ENCODE peak calls at places on chromosomes 6 and 20, in ten cellular contexts. D, K, C, V, T, R, B, S, J and A are unnamed samples.
A peak's percentile ranks its signal among the peaks of the same experiment; 100 is the strongest.

GRCh38 chr20:57061058-57061900 is 205.2 kb downstream of the BMP7 start:
- DNase-seq in V (no peak), S (peak; percentile 23), K (no peak), D (no peak), R (peak; percentile 1), T (no peak), C (peak; percentile 94), B (no peak), J (no peak), A (peak; percentile 69)

GRCh38 chr6:109373762-109374161 is 8.5 kb downstream of the CD164 start:
- DNase-seq in D (no peak), C (no peak), R (no peak), T (no peak), S (peak; percentile 26), V (no peak), B (no peak), K (peak; percentile 29), J (no peak), A (no peak)

GRCh38 chr6:16401868-16402267 is 163.5 kb downstream of the GMPR start:
- DNase-seq in T (no peak), R (no peak), K (no peak), D (no peak), C (no peak), S (no peak), J (no peak), B (no peak), V (no peak), A (no peak)

GRCh38 chr6:36821581-36822335 is 17.5 kb downstream of the CPNE5 start:
- DNase-seq in K (no peak), S (no peak), R (no peak), V (no peak), B (no peak), D (no peak), C (no peak), T (no peak), J (no peak), A (no peak)

GRCh38 chr6:166764473-166765233 is 137.6 kb upstream of the RPS6KA2 start:
- DNase-seq in D (no peak), T (no peak), S (no peak), C (no peak), B (no peak), R (no peak), K (no peak), V (no peak), J (no peak), A (no peak)

GRCh38 chr6:166757226-166758135 is 130.4 kb upstream of the RPS6KA2 start:
- DNase-seq in T (no peak), S (peak; percentile 20), V (no peak), D (no peak), B (no peak), C (no peak), R (no peak), J (peak; percentile 41), K (peak; percentile 15), A (peak; percentile 46)

GRCh38 chr6:101401792-101402617 is 8.5 kb downstream of the GRIK2 start:
- DNase-seq in J (no peak), K (no peak), C (no peak), D (no peak), R (no peak), S (peak; percentile 23), B (no peak), V (no peak), T (no peak), A (peak; percentile 67)

GRCh38 chr6:42402184-42402583 is 49.5 kb downstream of the TRERF1 start:
- DNase-seq in K (no peak), D (no peak), T (no peak), C (peak; percentile 48), J (peak; percentile 47), R (no peak), B (no peak), V (no peak), S (peak; percentile 29), A (peak; percentile 24)

GRCh38 chr20:49701313-49701731 is 12.4 kb downstream of the B4GALT5 start:
- DNase-seq in K (no peak), B (no peak), R (no peak), J (no peak), C (no peak), V (no peak), S (peak; percentile 23), D (no peak), T (no peak), A (no peak)

GRCh38 chr6:157865249-157865648 is 42.2 kb downstream of the SNX9 start:
- DNase-seq in V (no peak), C (no peak), D (no peak), S (no peak), K (no peak), J (no peak), R (no peak), T (no peak), B (no peak), A (no peak)

GRCh38 chr6:25619222-25619621 is 32.8 kb upstream of the SCGN start:
- DNase-seq in C (no peak), B (no peak), V (no peak), R (no peak), J (no peak), S (no peak), K (no peak), T (no peak), D (no peak), A (no peak)

GRCh38 chr6:147227770-147228320 is 23.6 kb downstream of the STXBP5 start:
- DNase-seq in T (no peak), J (no peak), B (no peak), C (no peak), V (no peak), S (no peak), K (no peak), R (peak; percentile 22), D (no peak), A (no peak)

GRCh38 chr6:148323344-148323743 is 19.3 kb upstream of the SASH1 start:
- DNase-seq in B (no peak), J (peak; percentile 47), S (peak; percentile 79), T (no peak), C (no peak), V (no peak), R (no peak), K (no peak), D (no peak), A (peak; percentile 45)

GRCh38 chr20:58306421-58307261 is 2.9 kb upstream of the RAB22A start:
- DNase-seq in D (peak; percentile 52), R (peak; percentile 62), J (peak; percentile 75), B (no peak), V (no peak), T (peak; percentile 75), S (peak; percentile 9), K (no peak), C (peak; percentile 61), A (peak; percentile 89)

GRCh38 chr6:21102624-21103023 is 490.9 kb upstream of the SOX4 start:
- DNase-seq in J (no peak), C (no peak), V (no peak), B (no peak), D (no peak), R (no peak), S (no peak), K (no peak), T (no peak), A (no peak)

GRCh38 chr20:13995086-13995665 is at the start of gene MACROD2:
- DNase-seq in T (no peak), J (peak; percentile 81), D (no peak), B (no peak), V (peak; percentile 75), R (peak; percentile 79), S (peak; percentile 92), C (peak; percentile 31), K (peak; percentile 51), A (peak; percentile 98)

GRCh38 chr6:71453307-71453706 is 164.7 kb downstream of the OGFRL1 start:
- DNase-seq in K (no peak), T (no peak), S (no peak), B (no peak), C (no peak), V (no peak), J (no peak), D (no peak), R (no peak), A (no peak)

GRCh38 chr6:6878921-6879585 is 228.7 kb upstream of the RREB1 start:
- DNase-seq in V (no peak), C (no peak), R (no peak), D (no peak), T (no peak), K (no peak), S (no peak), J (peak; percentile 58), B (no peak), A (no peak)

GRCh38 chr6:161443868-161444267 is 170.0 kb upstream of the AGPAT4 start:
- DNase-seq in T (no peak), C (no peak), V (no peak), D (no peak), B (no peak), R (no peak), J (no peak), S (peak; percentile 39), K (no peak), A (peak; percentile 71)

GRCh38 chr6:84921891-84922290 is 157.5 kb upstream of the TBX18 start:
- DNase-seq in D (no peak), R (no peak), T (no peak), V (no peak), B (no peak), K (no peak), J (peak; percentile 3), S (no peak), C (no peak), A (no peak)

GRCh38 chr6:624979-625378 is 31.9 kb downstream of the HUS1B start:
- DNase-seq in V (no peak), T (no peak), C (peak; percentile 48), J (peak; percentile 37), D (no peak), B (no peak), R (peak; percentile 2), S (peak; percentile 17), K (no peak), A (peak; percentile 27)

GRCh38 chr6:117501722-117502121 is 19.2 kb downstream of the DCBLD1 start:
- DNase-seq in J (no peak), C (no peak), T (no peak), B (no peak), D (no peak), S (no peak), K (no peak), R (no peak), V (no peak), A (no peak)

GRCh38 chr6:8230357-8230756 is 128.0 kb upstream of the EEF1E1 start:
- DNase-seq in J (no peak), D (no peak), V (no peak), B (no peak), T (no peak), C (no peak), S (no peak), R (no peak), K (no peak), A (no peak)

GRCh38 chr20:4836935-4837334 is 115.2 kb downstream of the PRND start:
- DNase-seq in T (no peak), K (no peak), D (no peak), C (no peak), R (no peak), J (no peak), V (no peak), B (no peak), S (peak; percentile 11), A (no peak)

GRCh38 chr20:13263451-13263850 is 42.4 kb downstream of the ISM1 start:
- DNase-seq in C (no peak), V (no peak), J (no peak), B (no peak), S (no peak), D (no peak), R (no peak), K (no peak), T (no peak), A (no peak)

GRCh38 chr6:121436966-121437756 is 1.7 kb downstream of the GJA1 start:
- DNase-seq in T (no peak), C (peak; percentile 43), S (peak; percentile 50), D (no peak), B (no peak), J (peak; percentile 57), K (no peak), V (no peak), R (no peak), A (peak; percentile 80)

GRCh38 chr6:107716688-107717089 is 107.4 kb downstream of the SCML4 start:
- DNase-seq in C (no peak), B (no peak), T (peak; percentile 73), R (peak; percentile 99), J (peak; percentile 38), D (peak; percentile 56), K (peak; percentile 45), S (peak; percentile 18), V (no peak), A (no peak)

GRCh38 chr6:169669889-169670288 is 31.9 kb downstream of the WDR27 start:
- DNase-seq in C (no peak), T (no peak), J (peak; percentile 76), B (no peak), D (no peak), K (no peak), S (no peak), R (peak; percentile 73), V (no peak), A (peak; percentile 11)